ENCODE peak calls at places on chromosomes 12 and 14, in seven cellular contexts. W, P, Y, F, M, H and X are unnamed samples.
A peak's percentile ranks its signal among the peaks of the same experiment; 100 is the strongest.

GRCh38 chr12:69739287-69740191 is 879 bp downstream of the RAB3IP start:
- DNase-seq in W (peak; percentile 37), P (peak; percentile 34), Y (peak; percentile 55), F (peak; percentile 66), M (peak; percentile 39), H (peak; percentile 23), X (no peak)

GRCh38 chr12:50925342-50925651 is 27.0 kb upstream of the HIGD1C start:
- DNase-seq in W (no peak), P (no peak), Y (no peak), F (no peak), M (no peak), H (no peak), X (no peak)

GRCh38 chr14:100063314-100063941 is 1.8 kb upstream of the EVL start:
- DNase-seq in W (no peak), P (no peak), Y (no peak), F (no peak), M (no peak), H (no peak), X (no peak)

GRCh38 chr12:130970165-130970907 is 16.6 kb downstream of the ADGRD1 start:
- DNase-seq in W (peak; percentile 5), P (no peak), Y (no peak), F (no peak), M (no peak), H (no peak), X (no peak)

GRCh38 chr14:103838117-103838516 is 9.3 kb downstream of the PPP1R13B start:
- DNase-seq in W (no peak), P (no peak), Y (no peak), F (no peak), M (no peak), H (no peak), X (no peak)

GRCh38 chr14:68634874-68635601 is 157.8 kb downstream of the ZFP36L1 start:
- DNase-seq in W (no peak), P (no peak), Y (no peak), F (no peak), M (no peak), H (no peak), X (no peak)

GRCh38 chr14:34237098-34237497 is 224.9 kb downstream of the SPTSSA start:
- DNase-seq in W (no peak), P (no peak), Y (no peak), F (no peak), M (no peak), H (no peak), X (no peak)

GRCh38 chr14:57865450-57866198 is at the start of gene SLC35F4:
- DNase-seq in W (no peak), P (peak; percentile 14), Y (no peak), F (peak; percentile 33), M (no peak), H (no peak), X (no peak)

GRCh38 chr14:48111151-48111550 is 435.7 kb upstream of the MDGA2 start:
- DNase-seq in W (no peak), P (no peak), Y (no peak), F (no peak), M (no peak), H (no peak), X (no peak)

GRCh38 chr12:96810477-96810876 is 96.6 kb upstream of the NEDD1 start:
- DNase-seq in W (no peak), P (no peak), Y (no peak), F (no peak), M (no peak), H (no peak), X (no peak)

DNA sequence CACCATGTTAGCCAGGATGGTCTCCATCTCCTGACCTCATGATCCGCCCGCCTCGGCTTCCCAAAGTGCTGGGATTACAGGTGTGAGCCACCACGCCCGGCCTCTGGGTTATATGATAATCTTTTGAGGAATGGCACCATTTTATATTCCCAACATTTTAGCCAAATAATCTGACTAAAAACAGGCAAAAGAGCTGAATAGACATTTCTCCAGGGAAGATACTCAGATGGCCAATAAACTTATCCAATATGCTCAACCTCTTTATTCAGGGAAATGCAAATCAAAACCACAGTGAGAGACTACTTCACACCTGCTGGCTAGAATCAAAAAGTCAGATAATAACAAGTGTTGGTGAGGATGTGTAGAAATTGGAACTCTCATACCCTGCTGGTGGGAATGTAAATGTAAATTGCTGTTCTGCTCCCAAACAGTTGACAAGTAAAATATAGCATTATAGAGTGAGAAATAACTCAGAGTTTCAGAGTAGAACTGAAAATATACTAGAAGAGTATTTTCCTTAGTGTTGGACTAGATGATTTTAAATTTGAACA is 80.0 kb downstream of the RCOR1 start:
- DNase-seq in W (no peak), P (no peak), Y (no peak), F (no peak), M (no peak), H (no peak), X (no peak)
- TF ChIP-seq CTCF in W (no peak), P (no peak), Y (no peak), F (no peak), M (no peak), H (no peak), X (no peak)

DNA sequence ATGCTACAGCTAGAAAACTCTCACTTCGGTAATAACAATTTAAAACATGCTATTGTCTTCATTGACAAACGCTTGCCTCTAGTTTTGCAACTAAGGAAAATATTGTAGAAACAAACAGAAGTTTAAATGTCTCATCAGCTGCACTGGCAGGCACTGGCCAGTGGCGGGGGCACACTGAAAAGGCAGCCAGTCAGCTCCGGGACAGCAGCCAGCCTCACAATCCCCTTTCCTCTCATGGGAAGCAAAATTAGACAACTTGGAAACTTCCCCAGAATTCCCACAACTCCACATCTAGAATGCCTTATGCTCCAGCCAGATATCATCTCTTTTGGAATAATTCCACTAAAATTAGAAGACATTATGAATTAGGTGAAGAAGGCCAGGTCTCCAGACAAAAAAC is 72.0 kb downstream of the CLIP1 start:
- DNase-seq in W (no peak), P (no peak), Y (no peak), F (peak; percentile 88), M (no peak), H (peak; percentile 65), X (peak; percentile 74)
- TF ChIP-seq CTCF in W (no peak), P (no peak), Y (no peak), F (peak; percentile 46), M (no peak), H (peak; percentile 58), X (peak; percentile 34)

DNA sequence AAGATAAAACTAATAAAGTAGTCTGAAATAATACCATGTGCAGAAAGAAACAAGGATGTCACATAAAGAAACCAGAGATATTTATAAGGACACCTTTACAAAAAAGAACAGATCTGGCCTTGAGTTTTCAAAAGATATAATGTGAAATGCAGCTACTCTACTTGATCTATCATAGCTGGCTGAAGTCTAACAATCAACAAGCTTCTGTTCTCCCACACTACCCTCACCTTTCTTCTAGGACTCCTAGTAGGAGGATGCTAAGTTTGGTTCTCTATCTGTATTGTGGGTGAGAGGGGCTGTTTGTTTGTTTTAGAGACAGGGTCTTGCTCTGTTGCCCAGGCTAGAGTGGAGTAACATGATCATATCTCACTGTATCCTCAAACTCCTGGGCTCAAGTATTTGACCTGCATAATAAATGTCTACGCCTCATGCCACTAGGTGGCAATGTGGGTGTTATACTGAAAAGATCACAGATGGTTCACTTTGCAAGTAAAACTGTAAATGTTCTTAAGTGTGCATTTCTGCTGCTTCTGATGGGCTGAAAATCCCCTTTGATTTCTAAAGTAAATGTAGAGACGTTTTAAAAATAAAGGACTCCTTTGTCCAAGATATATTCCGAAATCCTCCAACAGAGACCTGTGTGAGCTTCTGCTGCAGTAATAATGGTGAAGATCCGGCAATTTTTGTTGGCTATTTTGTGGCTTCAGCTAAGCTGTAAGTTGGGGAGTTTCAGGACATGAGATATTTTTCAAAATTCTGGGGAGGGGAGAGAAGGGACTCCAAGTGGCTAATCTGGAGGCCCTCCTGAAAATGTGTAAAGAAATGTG is 269.3 kb downstream of the DAD1 start:
- DNase-seq in W (peak; percentile 60), P (peak; percentile 20), Y (peak; percentile 61), F (peak; percentile 72), M (peak; percentile 63), H (no peak), X (no peak)
- TF ChIP-seq CTCF in W (peak; percentile 23), P (peak; percentile 78), Y (peak; percentile 40), F (peak; percentile 76), M (peak; percentile 68), H (peak; percentile 72), X (peak; percentile 59)

DNA sequence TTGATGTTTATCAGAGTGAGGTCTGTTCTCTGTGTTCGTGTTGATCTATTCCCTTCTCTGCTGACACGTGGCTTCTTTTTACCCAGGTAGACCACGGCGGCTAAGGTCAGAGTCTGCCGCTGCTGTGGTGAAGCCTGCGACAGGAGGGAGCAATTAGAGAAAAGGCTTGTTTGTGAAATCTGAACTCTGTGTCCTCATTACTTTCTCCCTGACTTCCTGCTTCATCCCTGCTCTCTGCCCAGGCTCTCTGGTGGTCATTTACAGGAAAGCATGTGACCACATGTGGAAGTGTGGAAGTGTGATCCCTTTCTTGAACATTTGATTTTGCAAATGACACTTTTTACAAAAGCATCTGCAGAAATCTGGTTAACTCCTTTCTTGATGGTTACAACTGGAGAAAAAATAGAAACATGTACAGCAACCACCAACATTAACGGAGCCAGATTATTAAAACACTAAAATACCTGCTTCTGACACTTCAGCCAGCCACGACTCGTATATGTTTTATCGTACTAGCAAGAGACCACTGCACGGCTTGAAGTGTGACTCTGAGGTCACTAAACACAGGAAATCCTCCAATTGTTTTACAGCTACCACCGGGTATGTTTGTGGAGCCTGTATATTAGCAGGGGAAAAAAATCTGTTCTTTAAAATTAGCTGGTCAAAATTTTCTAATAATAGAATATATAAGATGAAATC is 388.6 kb upstream of the TMPO start:
- DNase-seq in W (no peak), P (no peak), Y (no peak), F (peak; percentile 4), M (no peak), H (no peak), X (no peak)
- TF ChIP-seq CTCF in W (no peak), P (no peak), Y (no peak), F (no peak), M (no peak), H (no peak), X (no peak)

GRCh38 chr14:51095854-51096823 is 1.2 kb upstream of the TRIM9 start:
- DNase-seq in W (peak; percentile 34), P (no peak), Y (no peak), F (peak; percentile 59), M (no peak), H (no peak), X (no peak)

GRCh38 chr14:51094901-51095853 is at the start of gene TRIM9:
- DNase-seq in W (peak; percentile 95), P (peak; percentile 99), Y (peak; percentile 92), F (peak; percentile 99), M (peak; percentile 95), H (peak; percentile 94), X (peak; percentile 80)

GRCh38 chr14:51094282-51094821 is 553 bp downstream of the TRIM9 start:
- DNase-seq in W (peak; percentile 15), P (no peak), Y (no peak), F (no peak), M (no peak), H (no peak), X (no peak)

GRCh38 chr14:51092965-51093364 is 1.9 kb downstream of the TRIM9 start:
- DNase-seq in W (no peak), P (no peak), Y (no peak), F (no peak), M (no peak), H (no peak), X (no peak)

GRCh38 chr14:51093371-51094281 is 1.3 kb downstream of the TRIM9 start:
- DNase-seq in W (peak; percentile 26), P (no peak), Y (no peak), F (peak; percentile 21), M (no peak), H (peak; percentile 23), X (no peak)
- TF ChIP-seq CTCF in W (no peak), P (peak; percentile 22), Y (no peak), F (peak; percentile 38), M (no peak), H (no peak), X (peak; percentile 21)

GRCh38 chr14:20657216-20658211 is 16.0 kb upstream of the OR6S1 start:
- DNase-seq in W (no peak), P (peak; percentile 60), Y (no peak), F (no peak), M (no peak), H (no peak), X (no peak)
- TF ChIP-seq CTCF in W (no peak), P (no peak), Y (no peak), F (no peak), M (no peak), H (peak; percentile 11), X (no peak)